ENCODE peak calls at places on chromosome 5, in four cellular contexts. S is COLO829; I is neuronal stem cell; P is stimulated activated CD4-positive, alpha-beta T cell treated with anti-CD3 and anti-CD28 coated beads, Interleukin-2, amount 100 ng/mL, for 4 hours. O is an unnamed sample.

GRCh38 chr5:109034276-109034675 is 286.6 kb downstream of the FER start:
- DNase-seq in S (no peak), I (no peak), P (no peak), O (no peak)

GRCh38 chr5:156402387-156402921 is 75.5 kb downstream of the SGCD start:
- DNase-seq in S (no peak), I (peak; percentile 33), P (no peak), O (no peak)

GRCh38 chr5:73482383-73483193 is 15.7 kb upstream of the BTF3 start:
- DNase-seq in S (no peak), I (no peak), P (no peak), O (peak; percentile 27)

GRCh38 chr5:163696270-163696887 is 191.0 kb downstream of the MAT2B start:
- DNase-seq in S (peak; percentile 54), I (peak; percentile 74), P (no peak), O (peak; percentile 75)

GRCh38 chr5:2574155-2574554 is 177.3 kb downstream of the IRX2 start:
- DNase-seq in S (no peak), I (no peak), P (no peak), O (no peak)

GRCh38 chr5:52885614-52886013 is 97.9 kb downstream of the ITGA1 start:
- DNase-seq in S (no peak), I (no peak), P (no peak), O (no peak)

GRCh38 chr5:1015545-1015944 is 6.9 kb downstream of the NKD2 start:
- DNase-seq in S (no peak), I (no peak), P (no peak), O (no peak)

GRCh38 chr5:149125386-149125891 is 15.9 kb upstream of the ABLIM3 start:
- DNase-seq in S (no peak), I (no peak), P (no peak), O (no peak)

GRCh38 chr5:76790632-76791290 is 28.1 kb upstream of the F2RL1 start:
- DNase-seq in S (peak; percentile 80), I (no peak), P (no peak), O (peak; percentile 95)

O was measured in astrocyte of the cerebellum.